ENCODE peak calls at places on chromosome 7, in ten cellular contexts. A is IMR-90; Y is cardiac muscle cell; B is epithelial cell of esophagus; H is GM20000; V is gastrocnemius medialis; E is activated CD8-positive, alpha-beta T cell treated with anti-CD3 and anti-CD28 coated beads for 36 hours; C is GM13976; D is heart right ventricle; T is RWPE1. R is an unnamed sample.
A peak's percentile ranks its signal among the peaks of the same experiment; 100 is the strongest.

GRCh38 chr7:2800923-2801682 is 43.0 kb downstream of the GNA12 start:
- DNase-seq in A (peak; percentile 73), Y (peak; percentile 89), B (peak; percentile 38), H (no peak), V (no peak), E (peak; percentile 46), C (no peak), D (peak; percentile 73), T (no peak), R (no peak)

GRCh38 chr7:360454-361100 is 70.6 kb downstream of the FOXL3 start:
- DNase-seq in A (no peak), Y (no peak), B (no peak), H (no peak), V (no peak), E (peak; percentile 74), C (no peak), D (no peak), T (no peak), R (no peak)

GRCh38 chr7:133360201-133360600 is 107.3 kb downstream of the EXOC4 start:
- DNase-seq in A (no peak), Y (no peak), B (no peak), H (no peak), V (no peak), E (no peak), C (no peak), D (no peak), T (no peak), R (no peak)

GRCh38 chr7:30196408-30196807 is 61.6 kb downstream of the MTURN start:
- DNase-seq in A (no peak), Y (no peak), B (no peak), H (no peak), V (no peak), E (no peak), C (no peak), D (no peak), T (no peak), R (no peak)

GRCh38 chr7:82472966-82473365 is 29.4 kb upstream of the CACNA2D1 start:
- DNase-seq in A (peak; percentile 1), Y (no peak), B (no peak), H (no peak), V (no peak), E (no peak), C (no peak), D (no peak), T (no peak), R (no peak)

GRCh38 chr7:111175908-111176307 is 85.0 kb downstream of the LRRN3 start:
- DNase-seq in A (no peak), Y (no peak), B (no peak), H (no peak), V (no peak), E (no peak), C (no peak), D (no peak), T (no peak), R (no peak)

GRCh38 chr7:106430103-106430502 is 145.3 kb upstream of the NAMPT start:
- DNase-seq in A (no peak), Y (no peak), B (peak; percentile 42), H (no peak), V (no peak), E (no peak), C (no peak), D (no peak), T (no peak), R (no peak)

GRCh38 chr7:138004046-138004445 is 2.2 kb upstream of the CREB3L2 start:
- DNase-seq in A (no peak), Y (no peak), B (no peak), H (no peak), V (no peak), E (no peak), C (no peak), D (no peak), T (no peak), R (no peak)

GRCh38 chr7:26153823-26154783 is 2.1 kb downstream of the NFE2L3 start:
- DNase-seq in A (peak; percentile 68), Y (peak; percentile 36), B (peak; percentile 64), H (peak; percentile 48), V (no peak), E (peak; percentile 47), C (no peak), D (peak; percentile 21), T (no peak), R (no peak)

GRCh38 chr7:44284881-44285541 is 40.4 kb downstream of the CAMK2B start:
- DNase-seq in A (no peak), Y (no peak), B (no peak), H (no peak), V (peak; percentile 1), E (no peak), C (no peak), D (no peak), T (no peak), R (no peak)

GRCh38 chr7:94054130-94054529 is 50.0 kb upstream of the BET1 start:
- DNase-seq in A (no peak), Y (no peak), B (no peak), H (no peak), V (no peak), E (no peak), C (no peak), D (no peak), T (no peak), R (no peak)

GRCh38 chr7:65974876-65975275 is 7.1 kb downstream of the GUSB start:
- DNase-seq in A (no peak), Y (no peak), B (no peak), H (no peak), V (no peak), E (no peak), C (no peak), D (no peak), T (no peak), R (no peak)

GRCh38 chr7:36657031-36657660 is 67.1 kb downstream of the AOAH start:
- DNase-seq in A (no peak), Y (no peak), B (no peak), H (no peak), V (no peak), E (no peak), C (no peak), D (no peak), T (no peak), R (no peak)

DNA sequence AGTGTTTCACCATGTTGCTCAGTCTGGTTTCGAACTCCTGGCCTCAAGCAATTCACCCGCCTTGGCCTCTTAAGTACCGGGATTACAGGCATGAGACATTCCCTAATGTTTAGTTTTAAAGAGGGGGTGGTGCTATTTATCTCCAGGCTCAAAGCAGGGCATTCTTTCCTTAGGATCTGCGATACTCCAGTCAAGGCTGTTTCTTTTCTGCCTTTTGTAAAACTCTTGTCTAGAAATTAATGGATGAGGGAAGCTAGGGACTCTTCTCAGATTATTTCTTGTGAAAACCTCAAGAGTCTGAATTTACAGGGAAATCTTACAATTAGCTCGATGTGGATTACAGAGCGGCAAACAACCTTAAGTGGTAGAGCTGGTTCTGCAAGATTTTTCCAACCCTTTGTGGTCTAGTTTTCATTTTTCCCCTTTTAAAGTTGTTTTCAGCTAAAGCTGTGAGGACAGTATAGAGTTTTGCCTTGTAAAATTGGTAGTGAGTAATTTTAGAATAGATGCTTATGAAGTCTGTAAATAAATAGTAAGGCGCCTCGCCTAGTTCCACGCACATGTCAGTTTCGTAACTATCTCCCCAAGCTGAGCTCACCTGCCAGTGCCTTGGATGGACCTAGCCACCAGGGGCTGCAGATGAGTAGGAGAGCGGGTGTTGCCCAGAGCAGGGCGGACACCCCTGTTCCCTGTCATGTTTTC is 53.1 kb downstream of the CUX1 start:
- DNase-seq in A (peak; percentile 59), Y (no peak), B (peak; percentile 89), H (peak; percentile 34), V (peak; percentile 48), E (no peak), C (no peak), D (no peak), T (peak; percentile 67), R (no peak)
- TF ChIP-seq CTCF in A (peak; percentile 10), Y (no peak), B (peak; percentile 78), H (peak; percentile 34), V (peak; percentile 24), E (no peak), C (no peak), D (no peak), T (peak; percentile 43), R (no peak)

GRCh38 chr7:35508623-35509400 is 186.1 kb downstream of the HERPUD2 start:
- DNase-seq in A (no peak), Y (no peak), B (peak; percentile 8), H (no peak), V (no peak), E (no peak), C (no peak), D (no peak), T (no peak), R (no peak)
- TF ChIP-seq CTCF in A (no peak), Y (no peak), B (peak; percentile 24), H (no peak), V (no peak), E (no peak), C (no peak), D (no peak), T (no peak), R (no peak)

DNA sequence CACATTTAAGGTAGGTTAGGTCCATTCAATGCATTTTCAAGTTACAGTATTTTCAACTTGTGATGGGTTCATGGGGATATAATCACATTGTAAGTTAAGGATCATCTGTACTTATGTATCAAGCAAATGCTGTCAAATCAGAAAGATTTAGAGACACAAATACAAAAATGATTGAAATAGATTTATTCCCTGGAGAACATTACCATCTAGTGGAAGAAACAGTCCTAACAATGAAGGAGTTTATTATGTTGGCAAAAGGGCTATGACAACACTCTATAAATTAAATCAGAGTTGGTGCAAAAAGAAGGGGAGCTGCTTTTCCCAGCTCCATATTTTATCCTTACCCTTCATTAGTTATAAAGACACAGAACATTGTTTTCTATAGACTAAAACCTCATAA is 69.0 kb downstream of the PRSS58 start:
- DNase-seq in A (no peak), Y (no peak), B (peak; percentile 44), H (no peak), V (no peak), E (no peak), C (no peak), D (no peak), T (no peak), R (no peak)
- TF ChIP-seq CTCF in A (no peak), Y (no peak), B (peak; percentile 36), H (no peak), V (no peak), E (no peak), C (no peak), D (peak; percentile 41), T (no peak), R (peak; percentile 68)

GRCh38 chr7:37961251-37961650 is 40.8 kb downstream of the EPDR1 start:
- DNase-seq in A (no peak), Y (no peak), B (no peak), H (no peak), V (no peak), E (no peak), C (no peak), D (no peak), T (no peak), R (no peak)

GRCh38 chr7:37952240-37952639 is 31.8 kb downstream of the EPDR1 start:
- DNase-seq in A (no peak), Y (no peak), B (no peak), H (no peak), V (no peak), E (no peak), C (no peak), D (no peak), T (no peak), R (no peak)

GRCh38 chr7:37960483-37960882 is 40.0 kb downstream of the EPDR1 start:
- DNase-seq in A (no peak), Y (no peak), B (no peak), H (no peak), V (no peak), E (no peak), C (no peak), D (no peak), T (no peak), R (no peak)

GRCh38 chr7:37956791-37957190 is 36.4 kb downstream of the EPDR1 start:
- DNase-seq in A (no peak), Y (peak; percentile 45), B (no peak), H (no peak), V (no peak), E (no peak), C (no peak), D (no peak), T (no peak), R (no peak)

GRCh38 chr7:37957236-37957970 is 37.0 kb downstream of the EPDR1 start:
- DNase-seq in A (no peak), Y (peak; percentile 9), B (no peak), H (no peak), V (no peak), E (no peak), C (no peak), D (no peak), T (no peak), R (no peak)
- TF ChIP-seq CTCF in A (no peak), Y (no peak), B (no peak), H (no peak), V (no peak), E (no peak), C (no peak), D (no peak), T (no peak), R (no peak)

R was measured in neural crest cell.